ENCODE peak calls at places on chromosomes 3 and 15, in eight cellular contexts. H is psoas muscle; O is RPMI7951; I is MCF 10A; S is activated CD4-positive, alpha-beta T cell treated with anti-CD3 and anti-CD28 coated beads, Interleukin-2, amount 10 ng/mL, durations not matched to agents 7 days and 5 days; B is bronchial epithelial cell; A is stimulated activated CD4-positive, alpha-beta T cell treated with anti-CD3 and anti-CD28 coated beads, TNF-alpha, amount 100 ng/mL, for 4 hours; X is stimulated activated naive CD8-positive, alpha-beta T cell treated with anti-CD3 and anti-CD28 coated beads, Interleukin-15, Interleukin-2, amounts not matched to agents 100 U/mL and 50 U/mL, for 24 hours. T is an unnamed sample.

GRCh38 chr3:61252836-61253235 is 1.6 kb upstream of the FHIT start:
- DNase-seq in S (no peak), A (no peak), H (no peak), B (no peak), X (no peak), O (no peak), I (no peak), T (no peak)

GRCh38 chr3:138441742-138442141 is 7.3 kb downstream of the ESYT3 start:
- DNase-seq in I (peak; percentile 58), S (no peak), B (peak; percentile 23), A (no peak), O (peak; percentile 58), X (no peak), H (no peak), T (no peak)

GRCh38 chr3:114052216-114052615 is 4.1 kb downstream of the CCDC191 start:
- DNase-seq in S (no peak), I (no peak), X (no peak), A (no peak), B (no peak), O (no peak), H (no peak), T (no peak)

GRCh38 chr15:26889298-26889898 is 22.5 kb downstream of the GABRA5 start:
- DNase-seq in H (no peak), O (peak; percentile 59), S (peak; percentile 70), I (peak; percentile 65), A (peak; percentile 15), X (peak; percentile 46), B (peak; percentile 72), T (no peak)

GRCh38 chr3:27025718-27026117 is 343.5 kb downstream of the NEK10 start:
- DNase-seq in B (no peak), H (no peak), O (no peak), A (no peak), I (no peak), X (no peak), S (no peak), T (no peak)

GRCh38 chr15:77546050-77546501 is 86.6 kb downstream of the LINGO1 start:
- DNase-seq in I (peak; percentile 61), H (no peak), O (peak; percentile 93), X (no peak), B (peak; percentile 76), S (no peak), A (no peak), T (no peak)

GRCh38 chr3:139538733-139539132 is 809 bp downstream of the RBP1 start:
- DNase-seq in O (no peak), A (no peak), X (no peak), B (no peak), S (no peak), I (no peak), H (peak; percentile 69), T (peak; percentile 47)

GRCh38 chr15:40063563-40064011 is 24.6 kb upstream of the SRP14 start:
- DNase-seq in H (peak; percentile 90), B (peak; percentile 90), I (peak; percentile 91), O (peak; percentile 100), X (no peak), S (no peak), A (no peak), T (peak; percentile 65)

GRCh38 chr3:146161725-146162047 is 702 bp upstream of the PLOD2 start:
- DNase-seq in H (peak; percentile 56), S (no peak), A (no peak), X (no peak), B (peak; percentile 45), O (no peak), I (peak; percentile 52), T (peak; percentile 79)

GRCh38 chr3:119662604-119663377 is 2.4 kb upstream of the POPDC2 start:
- DNase-seq in O (peak; percentile 61), X (no peak), H (no peak), B (no peak), A (no peak), S (no peak), I (peak; percentile 29), T (no peak)

GRCh38 chr15:71807691-71808091 is 2.7 kb upstream of the NR2E3 start:
- DNase-seq in S (no peak), X (no peak), O (peak; percentile 35), A (no peak), I (no peak), B (no peak), H (no peak), T (no peak)

GRCh38 chr15:70329179-70329578 is 231.5 kb upstream of the TLE3 start:
- DNase-seq in A (no peak), B (no peak), X (no peak), I (no peak), O (no peak), S (no peak), H (no peak), T (no peak)

T was measured in tibial artery.